ENCODE peak calls at places on chromosomes 1 and 21, in six cellular contexts. G is foreskin fibroblast, P is lower lobe of right lung, J is fibroblast of mammary gland, C is left ventricle myocardium inferior, E is stomach. K is an unnamed sample.

GRCh38 chr1:219927956-219928790 is at the start of gene SLC30A10:
- DNase-seq in J (peak), G (peak), P (no peak), E (no peak), C (no peak), K (peak)

GRCh38 chr1:33267468-33268205 is 11.3 kb downstream of the ZNF362 start:
- DNase-seq in C (no peak), J (no peak), E (no peak), G (no peak), P (no peak), K (no peak)

GRCh38 chr1:220294754-220295419 is 22.6 kb upstream of the RAB3GAP2 start:
- DNase-seq in E (no peak), J (peak), G (no peak), C (no peak), P (no peak), K (no peak)

GRCh38 chr1:17632541-17633193 is 93.2 kb downstream of the ARHGEF10L start:
- DNase-seq in E (no peak), P (no peak), J (peak), C (no peak), G (peak), K (no peak)

GRCh38 chr1:42777860-42778259 is 6.9 kb upstream of the TMEM269 start:
- DNase-seq in C (no peak), J (peak), G (peak), E (no peak), P (no peak), K (peak)

GRCh38 chr1:23947366-23947765 is 12.3 kb upstream of the PNRC2 start:
- DNase-seq in J (no peak), E (no peak), P (no peak), C (no peak), G (no peak), K (no peak)

GRCh38 chr1:3518256-3518655 is 63.8 kb downstream of the ARHGEF16 start:
- DNase-seq in E (no peak), P (no peak), G (peak), J (no peak), C (no peak), K (no peak)

GRCh38 chr21:39685991-39686390 is 59.0 kb upstream of the IGSF5 start:
- DNase-seq in P (no peak), G (no peak), C (no peak), E (no peak), J (no peak), K (no peak)

GRCh38 chr1:205983925-205984725 is 19.1 kb downstream of the RAB7B start:
- DNase-seq in C (peak), J (peak), G (peak), E (peak), P (peak), K (peak)

GRCh38 chr1:119674110-119674509 is 26.0 kb upstream of the ZNF697 start:
- DNase-seq in J (peak), E (no peak), C (no peak), P (no peak), G (peak), K (no peak)

GRCh38 chr1:237851209-237851845 is 39.4 kb downstream of the ZP4 start:
- DNase-seq in P (peak), C (no peak), J (peak), E (peak), G (no peak), K (peak)

GRCh38 chr1:152436593-152437338 is 22.7 kb upstream of the CRNN start:
- DNase-seq in G (no peak), J (peak), E (no peak), P (no peak), C (no peak), K (no peak)

GRCh38 chr1:93905734-93906133 is 3.5 kb downstream of the GCLM start:
- DNase-seq in P (no peak), E (no peak), G (peak), J (peak), C (no peak), K (peak)

DNA sequence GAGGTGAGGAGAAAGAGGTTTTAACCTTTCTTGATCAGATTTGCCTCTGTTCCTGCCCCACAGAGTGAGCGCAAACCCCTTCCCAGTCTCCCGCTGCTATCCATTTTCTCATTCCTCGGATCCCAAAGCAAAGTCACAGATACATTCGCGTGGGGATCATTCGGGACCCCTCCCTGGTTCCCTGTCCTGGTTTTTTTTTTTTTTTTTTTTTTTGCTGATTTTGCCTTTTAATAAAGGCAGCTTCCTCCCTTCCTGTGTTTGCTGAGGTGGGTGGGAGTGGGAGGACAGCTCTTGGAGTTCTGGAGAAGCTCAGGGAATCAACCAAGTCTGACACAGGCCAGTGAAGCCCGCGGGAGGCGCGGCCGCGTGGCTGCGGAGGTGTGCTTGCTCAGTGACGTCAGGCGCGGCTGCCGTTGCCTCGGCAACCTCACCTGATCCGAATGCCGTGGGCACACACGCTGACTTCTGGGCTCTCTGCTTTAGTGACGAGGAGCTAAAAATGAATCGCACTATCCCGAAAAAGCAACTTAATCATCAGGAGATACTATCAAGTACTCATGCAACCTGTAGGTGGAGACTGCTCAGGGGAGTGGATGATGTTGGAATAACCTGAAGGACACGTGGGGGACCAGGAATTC is 106.4 kb downstream of the TBX19 start:
- DNase-seq in J (peak), P (peak), G (no peak), E (peak), C (no peak), K (peak)
- TF ChIP-seq CTCF in J (no peak), P (no peak), G (no peak), E (no peak), C (no peak), K (peak)

GRCh38 chr1:53986458-53986857 is 31.5 kb downstream of the LDLRAD1 start:
- DNase-seq in E (no peak), G (no peak), C (no peak), J (no peak), P (no peak), K (no peak)
- TF ChIP-seq CTCF in E (no peak), G (no peak), C (no peak), J (no peak), P (no peak), K (no peak)

GRCh38 chr1:212920895-212921294 is 29.4 kb upstream of the VASH2 start:
- DNase-seq in G (no peak), E (no peak), P (no peak), C (no peak), J (no peak), K (no peak)
- TF ChIP-seq CTCF in G (no peak), E (no peak), P (no peak), C (peak), J (peak), K (peak)

GRCh38 chr21:42337830-42338729 is 12.7 kb downstream of the TFF2 start:
- DNase-seq in G (peak), C (peak), P (peak), J (peak), E (peak), K (peak)
- TF ChIP-seq CTCF in G (peak), C (peak), P (peak), J (peak), E (no peak), K (peak)

GRCh38 chr1:203692565-203693470 is 66.2 kb downstream of the ATP2B4 start:
- DNase-seq in C (peak), E (peak), P (peak), G (peak), J (peak), K (peak)
- TF ChIP-seq CTCF in C (no peak), E (no peak), P (no peak), G (no peak), J (no peak), K (no peak)

K was measured in Calu3.